ENCODE peak calls at places on chromosomes 2 and 18, in four cellular contexts. W, B, U and Z are unnamed samples.

GRCh38 chr2:238026953-238027505 is 33.8 kb upstream of the SCLY start:
- DNase-seq in W (no peak), B (no peak), U (no peak), Z (no peak)

GRCh38 chr2:142038826-142039225 is 92.0 kb downstream of the LRP1B start:
- DNase-seq in B (no peak), U (no peak), W (no peak), Z (no peak)

GRCh38 chr2:74532222-74532621 is 2.5 kb downstream of the HTRA2 start:
- DNase-seq in W (no peak), U (no peak), B (no peak), Z (no peak)

GRCh38 chr2:150280255-150280654 is 207.2 kb downstream of the RND3 start:
- DNase-seq in W (no peak), B (no peak), U (no peak), Z (no peak)

GRCh38 chr2:238141541-238142318 is 3.3 kb downstream of the KLHL30 start:
- DNase-seq in B (no peak), U (peak; percentile 42), W (no peak), Z (no peak)

GRCh38 chr2:191003405-191004309 is 10.3 kb downstream of the STAT1 start:
- DNase-seq in B (no peak), W (no peak), U (no peak), Z (no peak)

GRCh38 chr2:119732026-119732425 is 27.7 kb upstream of the PTPN4 start:
- DNase-seq in B (no peak), U (no peak), W (no peak), Z (no peak)

GRCh38 chr2:14638488-14638887 is 6.0 kb downstream of the LRATD1 start:
- DNase-seq in U (no peak), B (no peak), W (no peak), Z (no peak)

GRCh38 chr2:10889741-10890215 is 22.0 kb upstream of the KCNF1 start:
- DNase-seq in B (no peak), W (no peak), U (no peak), Z (no peak)

GRCh38 chr18:58091099-58091611 is 47.1 kb downstream of the NEDD4L start:
- DNase-seq in B (no peak), U (no peak), W (no peak), Z (no peak)

GRCh38 chr2:8682719-8683667 is 1.1 kb downstream of the ID2 start:
- DNase-seq in U (no peak), B (peak; percentile 71), W (no peak), Z (peak; percentile 63)

GRCh38 chr2:145085616-145086015 is 565.7 kb upstream of the ZEB2 start:
- DNase-seq in U (no peak), B (no peak), W (no peak), Z (no peak)

GRCh38 chr18:2850816-2851215 is 4.0 kb downstream of the EMILIN2 start:
- DNase-seq in U (no peak), B (no peak), W (no peak), Z (no peak)

GRCh38 chr2:181810823-181811695 is 80.5 kb upstream of the ITPRID2 start:
- DNase-seq in B (no peak), U (peak; percentile 68), W (no peak), Z (no peak)

GRCh38 chr18:23066504-23067039 is 68.7 kb upstream of the CABLES1 start:
- DNase-seq in U (no peak), W (no peak), B (no peak), Z (no peak)

GRCh38 chr2:188623995-188624643 is 332.4 kb downstream of the GULP1 start:
- DNase-seq in B (no peak), U (peak; percentile 63), W (no peak), Z (no peak)

GRCh38 chr2:222813177-222813843 is 47.5 kb upstream of the ACSL3 start:
- DNase-seq in W (no peak), B (no peak), U (no peak), Z (no peak)

GRCh38 chr2:68839260-68839833 is 31.9 kb downstream of the BMP10 start:
- DNase-seq in U (no peak), B (no peak), W (no peak), Z (no peak)

GRCh38 chr2:179669196-179669595 is 192.2 kb downstream of the ZNF385B start:
- DNase-seq in B (no peak), U (no peak), W (no peak), Z (no peak)

GRCh38 chr2:106037262-106037661 is 156.8 kb downstream of the UXS1 start:
- DNase-seq in U (no peak), B (no peak), W (no peak), Z (no peak)

GRCh38 chr2:138548796-138549195 is 47.2 kb downstream of the SPOPL start:
- DNase-seq in U (no peak), B (no peak), W (no peak), Z (no peak)

GRCh38 chr18:68418881-68419280 is 296.0 kb downstream of the TMX3 start:
- DNase-seq in W (no peak), B (no peak), U (no peak), Z (no peak)

GRCh38 chr2:191617589-191617988 is 60.3 kb upstream of the NABP1 start:
- DNase-seq in B (no peak), U (no peak), W (no peak), Z (no peak)

GRCh38 chr18:42038936-42039335 is 83.9 kb downstream of the PIK3C3 start:
- DNase-seq in W (no peak), B (no peak), U (peak; percentile 43), Z (no peak)

GRCh38 chr2:24856791-24857211 is 63.2 kb downstream of the ADCY3 start:
- DNase-seq in W (no peak), B (peak; percentile 68), U (no peak), Z (no peak)

GRCh38 chr2:218020966-218021535 is 18.3 kb upstream of the TNS1 start:
- DNase-seq in W (no peak), B (no peak), U (no peak), Z (no peak)